ENCODE peak calls at places on chromosomes 5 and 9, in eight cellular contexts. X, O, D, Y, N, B, W and P are unnamed samples.

GRCh38 chr5:57955506-57955905 is 472.9 kb upstream of the ACTBL2 start:
- DNase-seq in N (no peak), W (no peak), Y (no peak), D (no peak), O (no peak), B (no peak), X (no peak), P (no peak)

GRCh38 chr5:56170557-56170956 is 62.6 kb downstream of the ANKRD55 start:
- DNase-seq in X (no peak), O (no peak), Y (no peak), W (peak; percentile 36), N (no peak), D (peak; percentile 62), B (no peak), P (no peak)

GRCh38 chr5:119368238-119368630 is 12.4 kb downstream of the TNFAIP8 start:
- DNase-seq in N (no peak), Y (no peak), W (no peak), B (no peak), D (no peak), X (no peak), O (no peak), P (no peak)

GRCh38 chr5:163330723-163331668 is 106.4 kb upstream of the CCNG1 start:
- DNase-seq in D (no peak), O (no peak), W (no peak), X (no peak), N (no peak), Y (no peak), B (no peak), P (no peak)

GRCh38 chr9:131838581-131839280 is 98.9 kb upstream of the RAPGEF1 start:
- DNase-seq in Y (no peak), N (no peak), D (no peak), O (peak; percentile 47), X (no peak), W (no peak), B (no peak), P (no peak)

GRCh38 chr5:59757442-59757841 is 136.1 kb downstream of the PDE4D start:
- DNase-seq in X (no peak), O (no peak), Y (no peak), N (no peak), D (no peak), W (no peak), B (no peak), P (no peak)

GRCh38 chr9:115220339-115221009 is 102.5 kb upstream of the TNC start:
- DNase-seq in B (no peak), Y (no peak), O (no peak), W (no peak), N (no peak), X (no peak), D (no peak), P (no peak)

GRCh38 chr5:16894236-16895057 is 41.6 kb downstream of the MYO10 start:
- DNase-seq in X (peak; percentile 90), D (no peak), B (no peak), Y (no peak), O (peak; percentile 64), W (no peak), N (no peak), P (no peak)

GRCh38 chr9:108645520-108645919 is 210.3 kb downstream of the ACTL7B start:
- DNase-seq in X (no peak), O (no peak), N (no peak), W (no peak), Y (no peak), D (no peak), B (no peak), P (no peak)

GRCh38 chr9:22146604-22147003 is 137.5 kb upstream of the CDKN2B start:
- DNase-seq in W (no peak), D (no peak), X (no peak), N (no peak), B (no peak), Y (no peak), O (no peak), P (no peak)

GRCh38 chr5:93460286-93460685 is 120.7 kb downstream of the NR2F1-AS1 start:
- DNase-seq in D (no peak), O (no peak), W (no peak), X (no peak), N (no peak), B (no peak), Y (no peak), P (no peak)

GRCh38 chr5:88667187-88668141 is 215.5 kb downstream of the MEF2C start:
- DNase-seq in X (no peak), O (no peak), Y (no peak), D (no peak), B (no peak), N (no peak), W (no peak), P (no peak)

GRCh38 chr5:177557041-177557647 is 2.8 kb upstream of the FAM193B start:
- DNase-seq in X (peak; percentile 35), W (no peak), B (no peak), Y (no peak), O (peak; percentile 56), D (no peak), N (peak; percentile 46), P (no peak)